ENCODE peak calls at places on chromosomes 5 and 9, in seven cellular contexts. R is GM10248; S is endothelial cell of umbilical vein; Y is tibial artery; I is stimulated activated CD4-positive, alpha-beta T cell treated with anti-CD3 and anti-CD28 coated beads, TNF-alpha, amount 100 ng/mL, for 24 hours; W is NCI-H82; H is sigmoid colon. F is an unnamed sample.

GRCh38 chr5:84384604-84385575 is at the start of gene EDIL3:
- DNase-seq in I (no peak), R (no peak), S (peak), H (peak), Y (peak), W (peak), F (no peak)

GRCh38 chr5:152688561-152689274 is 283.6 kb upstream of the NMUR2 start:
- DNase-seq in I (no peak), W (peak), H (no peak), S (no peak), Y (no peak), R (no peak), F (no peak)

GRCh38 chr9:93297659-93298497 is 113.9 kb downstream of the WNK2 start:
- DNase-seq in H (peak), I (no peak), S (no peak), W (peak), Y (no peak), R (peak), F (no peak)

GRCh38 chr5:41695920-41696582 is 174.2 kb downstream of the OXCT1 start:
- DNase-seq in W (peak), H (no peak), I (no peak), S (no peak), R (no peak), Y (no peak), F (no peak)

GRCh38 chr5:138149530-138149929 is 10.3 kb upstream of the NME5 start:
- DNase-seq in H (no peak), I (no peak), Y (no peak), W (peak), R (no peak), S (no peak), F (no peak)

GRCh38 chr5:14172149-14172795 is 29.1 kb downstream of the TRIO start:
- DNase-seq in I (no peak), R (no peak), S (no peak), Y (no peak), W (peak), H (no peak), F (no peak)

GRCh38 chr9:15482146-15482545 is 28.6 kb downstream of the PSIP1 start:
- DNase-seq in I (no peak), R (no peak), W (no peak), H (no peak), Y (no peak), S (no peak), F (no peak)

GRCh38 chr9:91089405-91090131 is 272.1 kb downstream of the AUH start:
- DNase-seq in R (peak), Y (no peak), H (peak), S (peak), W (no peak), I (no peak), F (no peak)

GRCh38 chr5:124705577-124705976 is 40.9 kb downstream of the ZNF608 start:
- DNase-seq in S (no peak), R (no peak), H (no peak), W (peak), Y (no peak), I (no peak), F (no peak)

GRCh38 chr9:134301387-134302129 is 24.7 kb upstream of the RXRA start:
- DNase-seq in H (no peak), R (no peak), W (no peak), Y (no peak), I (peak), S (no peak), F (no peak)

GRCh38 chr5:176647870-176648466 is 684 bp downstream of the TSPAN17 start:
- DNase-seq in Y (peak), R (no peak), S (peak), H (peak), W (peak), I (no peak), F (peak)

GRCh38 chr5:95924720-95925119 is 36.9 kb downstream of the ELL2 start:
- DNase-seq in Y (no peak), R (no peak), S (no peak), H (no peak), I (no peak), W (no peak), F (peak)

GRCh38 chr5:137761020-137761516 is 6.9 kb upstream of the HNRNPA0 start:
- DNase-seq in R (no peak), Y (no peak), S (no peak), W (no peak), I (no peak), H (no peak), F (no peak)

GRCh38 chr9:23774266-23774665 is 51.8 kb downstream of the ELAVL2 start:
- DNase-seq in Y (no peak), I (no peak), S (no peak), H (no peak), W (no peak), R (no peak), F (no peak)

GRCh38 chr5:142881727-142882126 is 111.5 kb downstream of the ARHGAP26 start:
- DNase-seq in I (no peak), S (no peak), W (no peak), Y (no peak), H (no peak), R (no peak), F (no peak)

GRCh38 chr5:162248107-162248713 is 180.6 kb downstream of the GABRG2 start:
- DNase-seq in S (no peak), W (peak), Y (no peak), I (no peak), R (no peak), H (no peak), F (no peak)

GRCh38 chr9:136354592-136355085 is 8.9 kb downstream of the DNLZ start:
- DNase-seq in S (no peak), W (no peak), H (peak), I (no peak), Y (no peak), R (no peak), F (no peak)

GRCh38 chr5:124411089-124411488 is 335.4 kb downstream of the ZNF608 start:
- DNase-seq in R (no peak), I (no peak), H (no peak), S (peak), Y (no peak), W (no peak), F (no peak)

GRCh38 chr5:137648361-137648760 is 87.5 kb downstream of the KLHL3 start:
- DNase-seq in H (no peak), R (no peak), W (no peak), S (no peak), Y (no peak), I (no peak), F (no peak)

GRCh38 chr5:54610197-54610898 is 92.8 kb downstream of the SNX18 start:
- DNase-seq in W (no peak), I (no peak), R (peak), Y (no peak), S (peak), H (no peak), F (no peak)

GRCh38 chr5:174300118-174300940 is 254.8 kb downstream of the NSG2 start:
- DNase-seq in S (no peak), W (peak), Y (no peak), R (peak), H (no peak), I (no peak), F (no peak)

GRCh38 chr5:90109285-90109684 is 300.3 kb downstream of the CETN3 start:
- DNase-seq in R (no peak), I (no peak), Y (no peak), S (no peak), W (no peak), H (no peak), F (no peak)

GRCh38 chr5:7592910-7593309 is 197.0 kb downstream of the ADCY2 start:
- DNase-seq in S (no peak), W (peak), Y (no peak), R (no peak), H (no peak), I (no peak), F (no peak)

GRCh38 chr5:59749782-59750520 is 143.6 kb downstream of the PDE4D start:
- DNase-seq in W (no peak), S (no peak), Y (no peak), R (no peak), I (no peak), H (no peak), F (no peak)

GRCh38 chr5:75620184-75620959 is 9.1 kb downstream of the ANKDD1B start:
- DNase-seq in R (no peak), S (no peak), H (no peak), Y (no peak), W (no peak), I (no peak), F (peak)

GRCh38 chr9:128722380-128723351 is 1.3 kb downstream of the ZDHHC12 start:
- DNase-seq in Y (no peak), W (no peak), R (no peak), I (no peak), S (no peak), H (no peak), F (no peak)

GRCh38 chr5:139949710-139950109 is 93.4 kb downstream of the NRG2 start:
- DNase-seq in R (peak), H (no peak), W (peak), S (no peak), Y (no peak), I (no peak), F (no peak)

GRCh38 chr5:72955143-72955767 is 586 bp upstream of the FCHO2 start:
- DNase-seq in W (no peak), R (no peak), H (peak), Y (no peak), I (no peak), S (no peak), F (no peak)

GRCh38 chr5:34576849-34577248 is 79.3 kb upstream of the RAI14 start:
- DNase-seq in W (no peak), Y (no peak), H (no peak), I (no peak), S (no peak), R (no peak), F (no peak)

GRCh38 chr9:93257808-93258331 is 73.9 kb downstream of the WNK2 start:
- DNase-seq in H (peak), R (no peak), Y (peak), W (no peak), I (no peak), S (no peak), F (no peak)

GRCh38 chr9:134796882-134797281 is 83.7 kb upstream of the FCN2 start:
- DNase-seq in I (no peak), R (no peak), H (no peak), S (no peak), W (no peak), Y (no peak), F (no peak)